ENCODE peak calls at places on chromosome X, in ten cellular contexts. Z is aorta; P is pancreas; U is endodermal cell; R is CD4-positive, CD25-positive, alpha-beta regulatory T cell; Y is astrocyte; X is thoracic aorta; T is CD8-positive, alpha-beta memory T cell; I is substantia nigra; S is HCT116. J is an unnamed sample.

GRCh38 chrX:40154229-40154852 is 56.6 kb upstream of the BCOR start:
- DNase-seq in Z (no peak), P (no peak), U (peak), R (no peak), Y (no peak), X (no peak), T (no peak), I (no peak), S (no peak), J (no peak)

GRCh38 chrX:148658115-148658725 is 157.8 kb downstream of the AFF2 start:
- DNase-seq in Z (no peak), P (no peak), U (no peak), R (no peak), Y (no peak), X (no peak), T (no peak), I (no peak), S (no peak), J (no peak)

GRCh38 chrX:39162322-39162721 is 361.1 kb downstream of the MID1IP1 start:
- DNase-seq in Z (peak), P (no peak), U (peak), R (peak), Y (no peak), X (no peak), T (no peak), I (no peak), S (no peak), J (no peak)

GRCh38 chrX:20693071-20693470 is 426.4 kb upstream of the RPS6KA3 start:
- DNase-seq in Z (no peak), P (no peak), U (no peak), R (no peak), Y (no peak), X (no peak), T (no peak), I (no peak), S (no peak), J (no peak)

GRCh38 chrX:101550825-101551767 is 749 bp downstream of the ARMCX1 start:
- DNase-seq in Z (peak), P (peak), U (peak), R (no peak), Y (peak), X (no peak), T (no peak), I (peak), S (no peak), J (peak)

GRCh38 chrX:16476692-16477091 is 173.3 kb upstream of the S100G start:
- DNase-seq in Z (no peak), P (no peak), U (no peak), R (no peak), Y (no peak), X (no peak), T (no peak), I (no peak), S (no peak), J (no peak)

GRCh38 chrX:124232523-124233201 is 99.8 kb upstream of the TEX13D start:
- DNase-seq in Z (no peak), P (no peak), U (no peak), R (no peak), Y (peak), X (no peak), T (no peak), I (no peak), S (no peak), J (no peak)

GRCh38 chrX:84336646-84337045 is 148.6 kb upstream of the RPS6KA6 start:
- DNase-seq in Z (no peak), P (no peak), U (no peak), R (no peak), Y (peak), X (no peak), T (no peak), I (no peak), S (no peak), J (no peak)

GRCh38 chrX:1545776-1546408 is 8.9 kb upstream of the P2RY8 start:
- DNase-seq in Z (no peak), P (no peak), U (no peak), R (no peak), Y (no peak), X (no peak), T (no peak), I (no peak), S (no peak), J (no peak)

GRCh38 chrX:120402363-120402762 is 40.5 kb downstream of the ATP1B4 start:
- DNase-seq in Z (no peak), P (no peak), U (no peak), R (no peak), Y (no peak), X (no peak), T (no peak), I (no peak), S (no peak), J (no peak)

GRCh38 chrX:137194164-137194563 is 160.4 kb upstream of the GPR101 start:
- DNase-seq in Z (no peak), P (no peak), U (peak), R (no peak), Y (no peak), X (no peak), T (no peak), I (no peak), S (peak), J (no peak)

GRCh38 chrX:152915541-152916241 is 17.8 kb downstream of the ZNF185 start:
- DNase-seq in Z (no peak), P (no peak), U (peak), R (no peak), Y (peak), X (no peak), T (no peak), I (no peak), S (peak), J (no peak)

GRCh38 chrX:105564536-105564935 is 257.8 kb upstream of the NRK start:
- DNase-seq in Z (no peak), P (no peak), U (no peak), R (no peak), Y (peak), X (no peak), T (no peak), I (no peak), S (no peak), J (peak)

GRCh38 chrX:117305168-117305766 is 811.3 kb downstream of the KLHL13 start:
- DNase-seq in Z (no peak), P (no peak), U (no peak), R (no peak), Y (no peak), X (no peak), T (no peak), I (no peak), S (no peak), J (no peak)

DNA sequence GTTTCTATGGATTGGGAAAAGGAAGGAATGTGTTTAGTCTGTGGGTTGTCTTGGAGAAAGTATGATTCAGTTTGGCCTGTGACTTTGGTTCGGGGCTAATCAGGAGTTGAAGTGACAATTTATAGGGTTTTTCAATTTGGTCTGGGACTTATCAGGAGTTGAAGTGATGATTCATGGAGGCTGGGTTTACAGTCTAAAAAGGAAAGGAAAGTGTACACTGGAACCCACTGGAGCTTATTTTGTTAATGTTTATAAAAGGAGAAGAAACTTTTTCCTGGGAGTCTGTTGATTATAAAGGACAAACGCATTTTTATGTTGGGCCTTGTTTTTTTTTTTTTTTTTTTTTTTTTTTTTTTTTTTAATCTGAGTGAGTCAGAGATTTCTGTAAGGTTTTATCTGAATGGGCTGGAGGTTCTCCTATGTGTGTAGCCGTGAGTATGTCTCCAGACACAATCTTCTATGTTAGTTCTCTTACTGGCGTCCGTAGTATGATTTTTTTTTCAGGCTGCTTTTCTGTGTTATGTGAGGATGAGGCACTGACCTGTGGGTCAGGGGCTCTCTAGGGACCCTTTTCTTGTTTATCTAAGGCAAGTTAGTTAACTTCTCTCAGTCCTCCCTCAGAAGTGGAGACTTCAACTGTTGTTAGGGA is 33.0 kb upstream of the RAB9B start:
- DNase-seq in Z (no peak), P (no peak), U (no peak), R (no peak), Y (peak), X (no peak), T (no peak), I (no peak), S (no peak), J (no peak)
- H3K27ac ChIP-seq in Z (no peak), P (no peak), U (no peak), R (no peak), Y (no peak), X (peak), T (no peak), I (no peak), S (no peak), J (no peak)

DNA sequence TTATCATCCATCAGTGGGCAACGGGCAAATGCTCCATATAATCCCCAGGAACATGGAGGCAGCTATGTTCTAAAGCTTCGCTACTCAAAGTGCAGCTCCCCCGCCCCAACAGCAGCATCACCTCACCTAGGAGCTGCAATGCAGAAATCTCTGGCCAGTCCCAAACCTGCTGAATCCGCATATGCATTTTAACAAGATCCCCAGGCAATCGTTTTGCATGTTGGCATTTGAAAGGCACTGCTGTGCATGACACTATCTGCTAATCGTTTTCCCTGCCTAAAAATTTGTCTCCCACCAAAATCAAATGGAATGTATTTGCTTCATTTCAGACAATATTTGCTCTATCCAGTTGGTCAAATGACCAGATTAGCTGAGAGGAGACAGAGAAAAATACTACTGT is 15.2 kb downstream of the ADGRG2 start:
- DNase-seq in Z (no peak), P (no peak), U (peak), R (no peak), Y (no peak), X (no peak), T (no peak), I (no peak), S (no peak), J (no peak)
- H3K27ac ChIP-seq in Z (no peak), P (no peak), U (no peak), R (no peak), Y (no peak), X (no peak), T (no peak), I (no peak), S (no peak), J (no peak)

DNA sequence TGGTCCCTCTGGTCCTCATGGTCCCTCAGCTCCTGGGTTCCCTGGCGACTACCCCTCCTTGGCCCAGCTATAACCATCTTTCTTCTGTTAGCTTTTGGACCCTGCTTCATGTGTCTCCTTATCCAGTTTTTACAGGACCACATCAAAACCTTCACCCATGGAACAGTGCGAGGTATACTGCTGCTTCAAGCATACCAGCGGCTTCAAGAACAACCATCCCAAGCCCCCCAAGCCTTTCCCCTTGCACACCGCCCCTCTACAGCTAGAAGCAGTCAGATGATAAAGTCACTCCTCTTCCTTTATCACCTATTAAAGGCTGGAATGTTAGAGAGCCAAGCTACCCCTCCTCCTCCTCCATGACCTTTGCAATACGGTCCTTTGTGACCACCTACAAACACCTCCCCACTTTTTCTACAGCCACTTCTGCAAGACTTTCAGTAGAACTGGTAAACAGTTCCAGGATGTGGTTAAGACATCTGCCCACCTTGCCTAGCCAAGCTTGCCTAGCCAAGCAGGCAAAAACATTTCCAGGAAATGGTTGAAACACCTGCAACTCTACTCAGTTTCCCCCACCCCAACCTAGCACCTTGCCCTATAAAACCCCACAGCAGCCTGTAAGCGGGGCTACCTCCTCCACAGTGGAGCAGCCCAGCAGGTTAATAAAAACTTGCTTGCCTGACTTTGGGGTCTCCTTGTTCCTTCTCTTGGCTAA is 125.7 kb downstream of the ZC4H2 start:
- DNase-seq in Z (no peak), P (no peak), U (no peak), R (peak), Y (no peak), X (no peak), T (no peak), I (no peak), S (no peak), J (no peak)
- H3K27ac ChIP-seq in Z (no peak), P (no peak), U (no peak), R (peak), Y (no peak), X (no peak), T (no peak), I (no peak), S (no peak), J (no peak)

DNA sequence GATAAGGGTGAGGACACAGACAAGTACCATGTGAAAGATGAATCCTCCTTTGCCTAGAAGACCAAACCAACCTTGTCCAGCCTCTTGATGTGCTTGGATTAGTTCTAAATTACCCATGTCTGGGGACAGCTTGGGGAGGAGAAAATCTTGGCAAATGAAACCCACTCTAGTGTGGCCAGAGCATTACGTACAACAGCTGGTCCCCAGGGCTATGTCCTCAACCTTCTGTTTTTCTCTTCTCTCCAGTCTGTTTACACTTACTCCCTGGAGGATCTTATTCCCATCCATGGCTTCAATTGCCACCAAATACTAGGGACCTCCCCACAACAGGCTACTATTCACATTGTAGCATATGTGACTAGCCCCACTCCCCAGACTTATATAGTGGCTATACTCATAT is 384.5 kb downstream of the OPHN1 start:
- DNase-seq in Z (no peak), P (no peak), U (no peak), R (no peak), Y (no peak), X (no peak), T (no peak), I (no peak), S (no peak), J (no peak)
- H3K27ac ChIP-seq in Z (no peak), P (no peak), U (no peak), R (no peak), Y (no peak), X (no peak), T (no peak), I (no peak), S (no peak), J (no peak)

GRCh38 chrX:45517090-45517973 is 316.7 kb upstream of the DIPK2B start:
- DNase-seq in Z (no peak), P (no peak), U (no peak), R (no peak), Y (peak), X (no peak), T (no peak), I (no peak), S (peak), J (peak)
- H3K27ac ChIP-seq in Z (no peak), P (no peak), U (no peak), R (no peak), Y (peak), X (no peak), T (no peak), I (no peak), S (peak), J (no peak)

DNA sequence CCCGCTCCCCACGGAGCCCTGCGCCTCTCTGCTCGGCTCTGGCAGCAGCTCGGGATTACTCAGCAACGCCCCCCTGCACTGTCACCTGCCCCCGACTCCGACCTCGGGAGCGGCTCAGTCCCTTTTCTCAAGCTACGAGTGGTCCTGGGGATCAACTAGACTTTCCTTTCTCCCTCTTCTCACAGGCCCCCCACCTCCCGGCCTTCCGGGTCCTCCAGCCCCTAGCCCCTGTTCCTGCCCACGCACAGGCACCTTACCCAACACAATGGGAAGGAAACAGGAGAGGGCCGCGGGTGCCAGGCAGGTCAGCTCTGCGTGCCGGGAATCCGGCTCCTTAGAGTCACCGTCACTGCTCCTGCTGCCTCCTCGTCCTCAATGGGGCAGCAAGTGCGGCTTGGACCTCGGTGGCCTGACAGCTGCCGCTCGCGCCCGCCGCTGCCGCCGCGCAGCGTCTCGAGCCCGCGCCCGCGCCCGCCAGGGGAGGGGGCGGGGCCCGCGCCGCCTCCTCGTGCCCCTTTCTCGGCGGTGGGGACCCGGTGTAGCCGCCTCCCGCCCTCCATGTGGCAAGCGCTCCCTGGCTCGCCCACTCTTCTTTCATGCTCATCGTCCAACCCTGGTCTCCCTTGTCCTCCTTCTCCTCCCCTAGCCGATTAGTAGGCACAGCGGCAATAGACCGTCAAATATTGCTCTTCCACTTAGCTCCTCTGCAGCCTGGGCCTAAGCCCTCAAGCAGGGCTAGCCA is at the start of gene RAB9B:
- DNase-seq in Z (peak), P (peak), U (peak), R (peak), Y (peak), X (peak), T (peak), I (peak), S (no peak), J (peak)
- H3K27ac ChIP-seq in Z (no peak), P (no peak), U (no peak), R (no peak), Y (no peak), X (peak), T (no peak), I (peak), S (no peak), J (no peak)

GRCh38 chrX:57902633-57903032 is 7.6 kb downstream of the ZXDA start:
- DNase-seq in Z (no peak), P (no peak), U (no peak), R (no peak), Y (no peak), X (no peak), T (no peak), I (no peak), S (no peak), J (no peak)

GRCh38 chrX:57906790-57907189 is 3.5 kb downstream of the ZXDA start:
- DNase-seq in Z (no peak), P (no peak), U (no peak), R (no peak), Y (peak), X (no peak), T (no peak), I (no peak), S (no peak), J (no peak)

GRCh38 chrX:57904481-57904880 is 5.8 kb downstream of the ZXDA start:
- DNase-seq in Z (no peak), P (no peak), U (no peak), R (no peak), Y (no peak), X (no peak), T (no peak), I (no peak), S (no peak), J (no peak)

GRCh38 chrX:57900961-57901360 is 9.3 kb downstream of the ZXDA start:
- DNase-seq in Z (no peak), P (no peak), U (no peak), R (no peak), Y (peak), X (no peak), T (no peak), I (no peak), S (no peak), J (no peak)

GRCh38 chrX:57905141-57905540 is 5.1 kb downstream of the ZXDA start:
- DNase-seq in Z (no peak), P (no peak), U (no peak), R (no peak), Y (no peak), X (no peak), T (no peak), I (no peak), S (no peak), J (no peak)
- H3K27ac ChIP-seq in Z (no peak), P (peak), U (no peak), R (peak), Y (no peak), X (peak), T (no peak), I (peak), S (no peak), J (no peak)

J was measured in RWPE1.